ENCODE peak calls at places on chromosomes 11 and 22, in seven cellular contexts. S is GM23248, O is mesenchymal stem cell, H is SK-N-SH, A is fibroblast of lung, X is HCT116, F is neuronal stem cell. D is an unnamed sample. For H3K4me1, the result is how much of the 10 kb centered on the place peaks cover.

GRCh38 chr11:40306938-40307548 is 1152.4 kb downstream of the LRRC4C start:
- DNase-seq in F (peak), O (peak), S (peak), H (peak), X (no peak), A (peak), D (peak)

GRCh38 chr11:118263694-118264567 is at the start of gene MPZL2:
- DNase-seq in F (peak), O (no peak), A (no peak), S (peak), X (peak), H (no peak), D (no peak)

GRCh38 chr11:117927926-117928325 is 1.3 kb downstream of the TMPRSS13 start:
- DNase-seq in H (no peak), O (no peak), S (no peak), F (no peak), A (no peak), X (no peak), D (no peak)

GRCh38 chr22:41668971-41669911 is 19.4 kb downstream of the SNU13 start:
- DNase-seq in H (no peak), O (peak), A (peak), S (peak), X (no peak), F (no peak), D (peak)

GRCh38 chr11:110159491-110159890 is 66.3 kb downstream of the ZC3H12C start:
- DNase-seq in A (no peak), S (no peak), O (no peak), H (no peak), F (no peak), X (no peak), D (no peak)

GRCh38 chr11:39443424-39444022 is 2015.9 kb downstream of the LRRC4C start:
- DNase-seq in S (no peak), H (no peak), F (no peak), A (no peak), O (no peak), X (no peak), D (no peak)

GRCh38 chr22:25668437-25668836 is 73.6 kb upstream of the MYO18B start:
- DNase-seq in A (peak), X (no peak), H (peak), S (peak), O (no peak), F (no peak), D (peak)

GRCh38 chr22:43853328-43853931 is 8.9 kb downstream of the SULT4A1 start:
- DNase-seq in X (no peak), A (no peak), S (no peak), O (no peak), H (no peak), F (no peak), D (no peak)

GRCh38 chr11:1831338-1832180 is 3.2 kb upstream of the SYT8 start:
- DNase-seq in F (no peak), A (no peak), O (no peak), X (no peak), S (no peak), H (no peak), D (no peak)

GRCh38 chr11:34105957-34106504 is 602 bp downstream of the NAT10 start:
- DNase-seq in A (peak), O (no peak), S (peak), H (peak), F (no peak), X (no peak), D (peak)
- H3K4me2 ChIP-seq in A (peak), O (peak), S (peak), H (peak), F (peak), X (peak), D (peak)

DNA sequence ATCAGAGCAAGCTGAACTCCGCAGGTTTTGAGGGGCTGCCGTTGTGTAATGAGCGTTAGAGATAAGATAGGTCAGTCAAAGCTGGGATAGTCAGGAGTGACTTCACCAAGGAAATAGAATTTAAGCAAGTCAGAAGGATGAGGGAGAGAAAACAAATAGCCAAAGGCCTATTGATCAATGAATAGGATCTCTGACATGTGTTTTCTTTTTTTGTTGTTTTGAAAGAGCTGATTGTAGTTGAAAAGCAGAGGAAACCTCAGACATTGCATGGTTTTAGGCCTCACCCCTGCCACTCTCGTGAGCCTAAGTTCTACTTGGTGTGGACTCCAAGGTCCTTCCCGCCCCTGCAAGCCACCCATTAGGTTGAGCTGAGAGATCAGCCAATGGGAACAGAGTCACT is 3.2 kb downstream of the EIF3L start:
- DNase-seq in A (no peak), O (no peak), F (no peak), X (no peak), S (no peak), H (no peak), D (no peak)
- H3K4me1 ChIP-seq in A (under half), O (under half), F (under half), X (under half), S (under half), H (under half), D (under half)

GRCh38 chr22:49951001-49951677 is 9.4 kb upstream of the PIM3 start:
- DNase-seq in H (no peak), X (no peak), O (no peak), S (no peak), A (no peak), F (no peak), D (no peak)
- H3K9ac ChIP-seq in H (no peak), X (peak), O (no peak), S (no peak), A (no peak), F (no peak), D (no peak)

GRCh38 chr11:116860303-116860702 is 22.9 kb upstream of the APOA1 start:
- DNase-seq in S (no peak), H (no peak), O (no peak), A (no peak), X (no peak), F (no peak), D (no peak)
- H3K4me2 ChIP-seq in S (no peak), H (no peak), O (no peak), A (no peak), X (no peak), F (no peak), D (no peak)

DNA sequence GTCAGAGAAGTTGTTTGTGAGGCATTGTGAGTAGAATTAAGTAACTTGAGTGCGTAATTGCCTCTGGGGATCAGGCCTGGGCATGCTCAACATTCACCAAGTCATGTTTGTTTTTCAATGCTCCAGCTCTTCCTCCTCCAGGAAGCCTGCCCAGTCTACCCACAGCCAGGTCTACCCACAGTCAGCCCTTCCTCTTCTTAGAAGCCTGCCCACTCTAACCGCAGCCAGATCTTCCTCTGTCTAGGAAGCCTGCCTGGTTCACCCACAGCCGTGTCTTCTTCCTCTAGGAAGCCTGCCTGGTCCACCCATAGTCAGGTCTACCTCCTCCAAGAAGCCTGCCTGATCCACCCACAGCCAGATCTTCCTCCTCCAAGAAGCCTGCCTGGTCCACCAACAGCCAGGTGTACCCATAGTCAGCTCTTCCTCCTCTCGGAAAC is 25.0 kb downstream of the LRP5 start:
- DNase-seq in X (no peak), A (no peak), F (no peak), O (no peak), S (no peak), H (no peak), D (no peak)
- H3K4me1 ChIP-seq in X (half or more), A (under half), F (under half), O (under half), S (under half), H (under half), D (under half)

GRCh38 chr11:108871867-108872266 is 207.0 kb downstream of the DDX10 start:
- DNase-seq in A (no peak), S (no peak), O (no peak), X (no peak), H (no peak), F (no peak), D (no peak)
- H3K9ac ChIP-seq in A (no peak), S (no peak), O (no peak), X (no peak), H (peak), F (no peak), D (peak)

D was measured in astrocyte.